ENCODE peak calls at places on chromosomes 5 and 9, in ten cellular contexts. T, A, O, V, I, J, N, H, R and D are unnamed samples.

GRCh38 chr5:157204765-157205164 is 24.1 kb downstream of the ITK start:
- DNase-seq in J (no peak), V (no peak), T (no peak), R (peak), O (no peak), A (no peak), I (no peak), H (no peak), N (no peak), D (no peak)

GRCh38 chr5:179302499-179303185 is 42.6 kb downstream of the ADAMTS2 start:
- DNase-seq in R (no peak), V (no peak), O (no peak), A (no peak), N (no peak), J (peak), H (no peak), T (peak), I (no peak), D (no peak)

GRCh38 chr5:44603496-44604272 is 205.1 kb upstream of the MRPS30 start:
- DNase-seq in J (no peak), I (peak), V (peak), A (no peak), O (no peak), T (no peak), H (no peak), N (no peak), R (no peak), D (peak)

GRCh38 chr5:112491257-112491656 is 72.2 kb upstream of the EPB41L4A start:
- DNase-seq in I (no peak), T (no peak), V (no peak), N (no peak), O (no peak), A (peak), R (no peak), H (no peak), J (no peak), D (peak)

GRCh38 chr9:124800306-124801259 is 23.6 kb downstream of the OLFML2A start:
- DNase-seq in V (no peak), T (no peak), A (peak), J (no peak), O (peak), H (peak), N (no peak), I (no peak), R (no peak), D (no peak)

GRCh38 chr9:109477269-109478203 is 20.6 kb downstream of the PTPN3 start:
- DNase-seq in H (no peak), A (no peak), O (no peak), V (no peak), T (no peak), R (no peak), J (peak), N (no peak), I (no peak), D (no peak)

GRCh38 chr9:27933210-27934062 is 360.2 kb upstream of the C9orf72 start:
- DNase-seq in R (no peak), N (no peak), O (no peak), A (no peak), J (no peak), I (no peak), T (no peak), H (no peak), V (no peak), D (no peak)

GRCh38 chr5:92353107-92354030 is 970.3 kb upstream of the ARRDC3 start:
- DNase-seq in R (no peak), A (peak), I (no peak), J (no peak), T (no peak), O (peak), H (no peak), N (no peak), V (no peak), D (no peak)

GRCh38 chr5:32170303-32171170 is 3.6 kb downstream of the GOLPH3 start:
- DNase-seq in R (no peak), H (no peak), T (no peak), V (no peak), J (no peak), A (peak), N (no peak), O (peak), I (no peak), D (no peak)

GRCh38 chr5:152811985-152812384 is 406.9 kb upstream of the NMUR2 start:
- DNase-seq in O (no peak), V (peak), T (no peak), H (no peak), I (no peak), N (no peak), J (no peak), A (no peak), R (no peak), D (no peak)

GRCh38 chr9:85322592-85322991 is 419.2 kb downstream of the AGTPBP1 start:
- DNase-seq in O (no peak), A (no peak), I (no peak), T (no peak), N (no peak), R (no peak), V (no peak), J (no peak), H (no peak), D (no peak)

GRCh38 chr5:41268894-41269293 is 55.6 kb upstream of the C6 start:
- DNase-seq in T (no peak), V (no peak), A (no peak), H (no peak), O (no peak), R (no peak), I (no peak), J (no peak), N (no peak), D (no peak)

GRCh38 chr9:127523312-127523851 is 72.1 kb downstream of the LRSAM1 start:
- DNase-seq in A (peak), R (no peak), T (no peak), I (peak), H (no peak), O (peak), N (no peak), J (no peak), V (no peak), D (no peak)

GRCh38 chr5:39400711-39401385 is 23.9 kb downstream of the DAB2 start:
- DNase-seq in T (no peak), H (no peak), J (no peak), R (no peak), V (no peak), I (no peak), O (no peak), N (no peak), A (peak), D (no peak)

GRCh38 chr5:133275631-133276030 is 223.8 kb downstream of the HSPA4 start:
- DNase-seq in H (no peak), A (no peak), R (no peak), O (no peak), N (no peak), J (no peak), V (no peak), I (no peak), T (no peak), D (no peak)

GRCh38 chr9:122144006-122144405 is 15.6 kb downstream of the NDUFA8 start:
- DNase-seq in N (no peak), J (no peak), H (no peak), R (no peak), V (no peak), O (no peak), A (no peak), T (no peak), I (no peak), D (no peak)

GRCh38 chr5:662751-663435 is 30.3 kb downstream of the TPPP start:
- DNase-seq in H (peak), N (no peak), I (no peak), R (no peak), O (no peak), A (no peak), T (no peak), J (no peak), V (no peak), D (no peak)

GRCh38 chr5:35487255-35488035 is 130.2 kb upstream of the SPEF2 start:
- DNase-seq in J (no peak), A (peak), V (no peak), H (no peak), R (no peak), O (no peak), N (no peak), T (no peak), I (no peak), D (no peak)

DNA sequence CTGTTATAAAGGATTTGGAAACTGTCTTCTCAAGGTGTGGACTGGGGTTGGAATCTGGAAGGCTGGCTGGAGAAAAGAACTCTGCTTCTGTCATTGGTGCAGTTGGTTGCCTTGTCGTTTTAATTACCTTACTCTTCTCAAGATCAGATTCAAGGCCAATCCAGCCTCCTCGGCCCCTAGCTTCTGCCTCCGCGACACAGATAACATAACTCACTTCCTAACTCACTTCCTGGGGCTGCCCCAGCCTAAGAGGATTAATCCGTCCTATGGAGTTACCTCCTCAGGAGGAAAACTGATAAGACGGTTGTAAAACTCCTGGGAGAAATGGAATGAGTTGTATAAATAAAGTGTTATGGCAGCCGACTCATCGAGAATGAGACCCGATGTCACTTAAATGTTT is 389.1 kb upstream of the WWC1 start:
- DNase-seq in V (no peak), A (no peak), J (no peak), N (no peak), R (no peak), O (no peak), I (no peak), H (no peak), T (no peak), D (no peak)
- TF ChIP-seq CTCF in V (no peak), A (no peak), J (no peak), N (no peak), R (no peak), O (no peak), I (no peak), H (no peak), T (no peak), D (no peak)

GRCh38 chr9:78782234-78782633 is 485.3 kb downstream of the PSAT1 start:
- DNase-seq in N (no peak), I (no peak), A (no peak), J (no peak), V (no peak), T (no peak), O (no peak), H (no peak), R (no peak), D (no peak)

GRCh38 chr9:78778843-78779486 is 482.0 kb downstream of the PSAT1 start:
- DNase-seq in I (no peak), H (no peak), A (no peak), R (no peak), O (no peak), N (no peak), V (no peak), J (no peak), T (no peak), D (no peak)

GRCh38 chr9:78782858-78783257 is 485.9 kb downstream of the PSAT1 start:
- DNase-seq in I (no peak), N (no peak), T (no peak), O (no peak), V (no peak), A (no peak), H (no peak), J (no peak), R (no peak), D (no peak)

GRCh38 chr9:78783743-78784142 is 486.8 kb downstream of the PSAT1 start:
- DNase-seq in A (peak), T (no peak), R (no peak), H (no peak), N (no peak), O (no peak), J (no peak), V (no peak), I (no peak), D (no peak)

DNA sequence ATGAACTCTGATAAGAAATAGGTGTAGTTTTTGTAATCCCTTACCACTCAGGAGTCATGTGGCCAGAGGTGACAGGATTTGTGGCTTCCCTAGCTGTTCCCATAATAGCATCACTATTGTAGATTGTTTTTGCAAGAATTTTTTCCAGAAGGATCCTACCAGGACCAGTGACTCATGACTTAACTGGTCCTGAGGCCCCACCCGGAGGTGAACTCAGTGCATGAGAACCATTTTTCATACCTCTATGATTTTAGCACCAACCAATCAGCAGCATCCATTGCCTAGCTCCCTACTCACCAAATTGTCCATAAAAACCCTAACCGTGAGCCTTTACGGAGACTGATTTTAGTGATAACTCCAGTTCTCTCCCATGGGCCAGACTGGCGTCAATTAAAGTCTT is 484.8 kb downstream of the PSAT1 start:
- DNase-seq in V (no peak), J (no peak), A (no peak), I (no peak), T (no peak), O (no peak), N (no peak), R (no peak), H (no peak), D (no peak)
- TF ChIP-seq CTCF in V (no peak), J (no peak), A (no peak), I (no peak), T (no peak), O (no peak), N (no peak), R (no peak), H (no peak), D (no peak)

DNA sequence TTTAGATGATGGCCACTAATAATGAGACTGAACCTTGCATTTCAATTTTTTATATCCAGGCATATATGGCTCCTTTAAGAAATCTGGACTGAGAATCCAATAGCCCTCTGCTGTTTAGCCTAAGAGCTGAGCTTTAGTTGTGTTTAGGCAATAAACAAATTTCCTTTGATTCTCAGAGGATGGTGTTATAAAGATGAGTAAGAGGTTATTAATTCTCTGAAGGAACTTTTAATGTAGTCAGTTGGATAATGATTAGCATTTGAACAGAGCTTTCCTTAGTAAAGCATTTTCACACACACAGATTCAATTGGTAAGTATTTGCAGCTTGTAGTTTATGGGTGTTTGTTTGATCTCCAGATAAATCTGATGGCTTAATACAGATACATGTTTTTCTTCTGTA is 149.6 kb downstream of the PRR16 start:
- DNase-seq in N (no peak), V (no peak), O (no peak), I (no peak), H (no peak), A (peak), T (no peak), J (no peak), R (no peak), D (no peak)
- TF ChIP-seq CTCF in N (no peak), V (no peak), O (no peak), I (no peak), H (no peak), A (no peak), T (no peak), J (no peak), R (no peak), D (no peak)

DNA sequence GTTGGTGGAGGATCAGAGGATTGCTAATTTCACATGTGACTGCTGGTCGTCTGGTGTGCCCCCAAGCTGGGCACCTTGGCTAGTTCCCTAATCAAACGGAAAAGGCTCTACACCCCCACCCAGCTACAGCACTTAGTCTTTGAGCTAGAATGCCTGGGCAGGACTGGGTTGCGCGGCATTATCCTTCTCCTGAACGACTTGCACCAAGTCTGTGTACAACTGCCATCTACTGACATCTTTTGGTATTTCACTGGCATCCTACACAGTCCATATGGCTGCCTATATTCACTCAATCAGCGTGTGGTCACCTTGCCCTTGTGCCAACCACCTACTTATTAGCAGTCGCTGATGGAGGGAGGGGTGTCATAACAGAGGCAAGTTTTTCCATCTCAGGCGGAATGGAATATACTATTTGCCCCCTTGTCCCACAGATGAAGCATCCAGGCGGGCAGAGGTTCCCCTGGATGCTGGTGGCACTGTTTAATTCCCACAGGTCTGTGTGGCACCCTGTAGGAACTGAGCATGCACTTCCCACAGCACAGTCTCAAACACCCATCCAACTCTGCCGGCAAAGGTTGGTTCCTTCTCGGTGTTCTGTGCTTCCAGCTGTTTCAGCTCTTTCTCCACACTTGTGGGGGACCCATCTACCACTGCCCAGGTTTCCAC is 150.1 kb downstream of the OSTF1 start:
- DNase-seq in R (peak), T (no peak), V (peak), J (peak), I (peak), A (peak), O (peak), H (no peak), N (peak), D (peak)
- TF ChIP-seq CTCF in R (peak), T (peak), V (peak), J (peak), I (peak), A (peak), O (peak), H (peak), N (peak), D (peak)

GRCh38 chr9:95507456-95508241 is 9.1 kb downstream of the PTCH1 start:
- DNase-seq in H (peak), A (peak), J (peak), I (peak), T (peak), V (peak), R (peak), O (peak), N (no peak), D (peak)
- TF ChIP-seq CTCF in H (no peak), A (no peak), J (no peak), I (no peak), T (no peak), V (no peak), R (no peak), O (no peak), N (no peak), D (no peak)

DNA sequence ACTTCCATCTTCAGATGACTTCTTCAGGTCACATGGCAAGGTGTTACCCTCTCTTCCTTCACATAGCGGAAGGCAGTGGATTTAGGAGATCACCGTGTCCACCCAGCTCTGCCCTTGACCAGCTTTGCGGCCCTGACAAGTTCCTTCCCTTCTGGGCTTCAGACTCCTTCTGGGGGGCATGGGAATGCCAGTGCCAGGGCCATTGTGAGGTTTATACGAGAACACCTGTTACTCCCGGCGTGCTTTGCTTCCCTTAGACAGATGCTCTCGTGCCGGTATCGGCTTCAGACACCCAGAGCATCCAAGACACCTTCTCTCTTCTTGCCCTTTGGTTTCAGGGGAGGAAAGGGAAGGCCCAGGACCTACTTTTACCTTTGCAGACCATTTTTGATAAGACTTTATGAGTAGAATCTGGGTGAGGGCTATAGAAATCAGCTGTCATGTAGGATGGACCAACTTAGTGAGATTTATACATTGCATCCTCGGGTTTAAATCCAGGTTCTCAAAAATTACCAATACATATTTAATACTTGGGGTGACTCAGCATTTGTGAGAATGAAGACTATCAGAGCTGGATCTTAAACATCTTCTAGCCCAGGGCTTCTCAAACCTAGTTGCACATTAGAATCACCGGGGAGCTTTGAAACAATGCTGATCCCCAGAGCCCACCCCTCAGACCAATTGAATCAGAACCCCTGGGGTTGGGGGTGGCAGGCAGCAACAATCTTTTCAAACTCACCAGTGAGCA is 138.2 kb downstream of the MVB12B start:
- DNase-seq in I (no peak), J (no peak), V (no peak), R (no peak), H (no peak), T (no peak), O (no peak), A (no peak), N (no peak), D (no peak)
- TF ChIP-seq CTCF in I (no peak), J (no peak), V (no peak), R (no peak), H (no peak), T (no peak), O (no peak), A (no peak), N (no peak), D (no peak)

GRCh38 chr5:72314571-72315172 is 5.4 kb downstream of the MRPS27 start:
- DNase-seq in V (no peak), H (no peak), J (no peak), O (peak), T (no peak), I (no peak), A (peak), R (no peak), N (no peak), D (no peak)
- TF ChIP-seq CTCF in V (peak), H (peak), J (no peak), O (peak), T (no peak), I (no peak), A (peak), R (no peak), N (no peak), D (no peak)

DNA sequence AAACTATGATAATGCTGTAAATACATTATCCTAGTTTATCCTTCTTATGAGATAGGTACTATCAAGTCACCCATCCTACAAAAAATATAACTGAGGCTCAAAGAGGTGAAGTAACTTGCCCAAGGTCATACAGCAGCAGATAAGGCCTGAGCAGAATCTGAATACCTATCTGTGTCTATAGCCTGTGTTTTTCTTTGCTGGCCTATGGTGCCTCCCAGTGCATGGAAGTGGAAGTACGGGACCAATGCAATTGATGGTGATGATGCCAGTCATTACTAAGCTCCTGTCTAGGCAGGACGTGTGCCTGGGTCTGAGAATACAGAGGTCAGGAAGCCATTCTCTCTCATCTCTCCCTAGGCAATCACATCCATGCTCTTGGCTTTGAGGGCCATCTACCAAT is 67.8 kb downstream of the FAT2 start:
- DNase-seq in R (no peak), V (peak), O (peak), T (no peak), N (no peak), I (peak), A (peak), H (no peak), J (no peak), D (peak)
- TF ChIP-seq CTCF in R (peak), V (peak), O (peak), T (peak), N (peak), I (peak), A (peak), H (peak), J (no peak), D (peak)